ENCODE peak calls at places on chromosomes 1 and 21, in five cellular contexts. One of them, this sample, is unnamed.

GRCh38 chr1:245715291-245715701 is 560.5 kb downstream of the KIF26B start:
- DNase-seq in colonic mucosa: no peak
- DNase-seq in neural progenitor cell: no peak
- DNase-seq in mesothelial cell of epicardium: no peak
- DNase-seq in A549: no peak
- DNase-seq in this sample: no peak

GRCh38 chr1:236997882-236998281 is 6.4 kb downstream of the MT1HL1 start:
- DNase-seq in colonic mucosa: no peak
- DNase-seq in neural progenitor cell: no peak
- DNase-seq in mesothelial cell of epicardium: no peak
- DNase-seq in A549: no peak
- DNase-seq in this sample: no peak

GRCh38 chr1:13450204-13450603 is 40.0 kb downstream of the PRAMEF20 start:
- DNase-seq in colonic mucosa: no peak
- DNase-seq in neural progenitor cell: no peak
- DNase-seq in mesothelial cell of epicardium: no peak
- DNase-seq in A549: no peak
- DNase-seq in this sample: no peak

GRCh38 chr1:94734963-94735899 is 84.9 kb upstream of the SLC44A3 start:
- DNase-seq in colonic mucosa: peak; percentile 61
- DNase-seq in neural progenitor cell: no peak
- DNase-seq in mesothelial cell of epicardium: peak; percentile 58
- DNase-seq in A549: no peak
- DNase-seq in this sample: no peak

GRCh38 chr21:42125571-42126544 is 54.7 kb downstream of the UMODL1 start:
- DNase-seq in colonic mucosa: no peak
- DNase-seq in neural progenitor cell: peak; percentile 43
- DNase-seq in mesothelial cell of epicardium: no peak
- DNase-seq in A549: no peak
- DNase-seq in this sample: no peak

GRCh38 chr1:96565546-96565945 is 156.0 kb upstream of the PTBP2 start:
- DNase-seq in colonic mucosa: no peak
- DNase-seq in neural progenitor cell: no peak
- DNase-seq in mesothelial cell of epicardium: no peak
- DNase-seq in A549: no peak
- DNase-seq in this sample: no peak

GRCh38 chr1:161307230-161307768 is 2.5 kb downstream of the MPZ start:
- DNase-seq in colonic mucosa: no peak
- DNase-seq in neural progenitor cell: no peak
- DNase-seq in mesothelial cell of epicardium: no peak
- DNase-seq in A549: no peak
- DNase-seq in this sample: no peak

GRCh38 chr1:160858127-160858909 is 4.4 kb downstream of the CD244 start:
- DNase-seq in colonic mucosa: peak; percentile 89
- DNase-seq in neural progenitor cell: no peak
- DNase-seq in mesothelial cell of epicardium: no peak
- DNase-seq in A549: no peak
- DNase-seq in this sample: no peak

GRCh38 chr1:64505232-64505943 is 35.5 kb downstream of the CACHD1 start:
- DNase-seq in colonic mucosa: peak; percentile 63
- DNase-seq in neural progenitor cell: peak; percentile 89
- DNase-seq in mesothelial cell of epicardium: peak; percentile 43
- DNase-seq in A549: peak; percentile 34
- DNase-seq in this sample: peak; percentile 61

GRCh38 chr1:39754026-39754569 is 15.4 kb downstream of the PPIE start:
- DNase-seq in colonic mucosa: no peak
- DNase-seq in neural progenitor cell: no peak
- DNase-seq in mesothelial cell of epicardium: no peak
- DNase-seq in A549: no peak
- DNase-seq in this sample: no peak

GRCh38 chr1:235468970-235469369 is 35.3 kb downstream of the B3GALNT2 start:
- DNase-seq in colonic mucosa: no peak
- DNase-seq in neural progenitor cell: no peak
- DNase-seq in mesothelial cell of epicardium: no peak
- DNase-seq in A549: peak; percentile 31
- DNase-seq in this sample: no peak

GRCh38 chr1:209335090-209335692 is 248.3 kb upstream of the CAMK1G start:
- DNase-seq in colonic mucosa: no peak
- DNase-seq in neural progenitor cell: peak; percentile 80
- DNase-seq in mesothelial cell of epicardium: no peak
- DNase-seq in A549: peak; percentile 38
- DNase-seq in this sample: no peak

GRCh38 chr1:92900539-92900938 is 60.7 kb downstream of the DIPK1A start:
- DNase-seq in colonic mucosa: no peak
- DNase-seq in neural progenitor cell: no peak
- DNase-seq in mesothelial cell of epicardium: no peak
- DNase-seq in A549: no peak
- DNase-seq in this sample: no peak

GRCh38 chr21:44969965-44970755 is 30.3 kb downstream of the SLX9 start:
- DNase-seq in colonic mucosa: no peak
- DNase-seq in neural progenitor cell: no peak
- DNase-seq in mesothelial cell of epicardium: no peak
- DNase-seq in A549: no peak
- DNase-seq in this sample: no peak

GRCh38 chr1:173062156-173062938 is 11.6 kb upstream of the TNFSF18 start:
- DNase-seq in colonic mucosa: no peak
- DNase-seq in neural progenitor cell: no peak
- DNase-seq in mesothelial cell of epicardium: no peak
- DNase-seq in A549: no peak
- DNase-seq in this sample: no peak

GRCh38 chr1:179888071-179888470 is 6.0 kb downstream of the TOR1AIP1 start:
- DNase-seq in colonic mucosa: no peak
- DNase-seq in neural progenitor cell: no peak
- DNase-seq in mesothelial cell of epicardium: no peak
- DNase-seq in A549: no peak
- DNase-seq in this sample: no peak

GRCh38 chr1:171486048-171486519 is 754 bp downstream of the PRRC2C start:
- DNase-seq in colonic mucosa: peak; percentile 45
- DNase-seq in neural progenitor cell: no peak
- DNase-seq in mesothelial cell of epicardium: no peak
- DNase-seq in A549: peak; percentile 7
- DNase-seq in this sample: no peak

GRCh38 chr1:171485375-171486047 is at the start of gene PRRC2C:
- DNase-seq in colonic mucosa: peak; percentile 97
- DNase-seq in neural progenitor cell: peak; percentile 98
- DNase-seq in mesothelial cell of epicardium: peak; percentile 94
- DNase-seq in A549: peak; percentile 79
- DNase-seq in this sample: peak; percentile 43

GRCh38 chr1:171484760-171485374 is 463 bp upstream of the PRRC2C start:
- DNase-seq in colonic mucosa: no peak
- DNase-seq in neural progenitor cell: no peak
- DNase-seq in mesothelial cell of epicardium: no peak
- DNase-seq in A549: no peak
- DNase-seq in this sample: no peak

GRCh38 chr1:171487038-171487437 is 1.7 kb downstream of the PRRC2C start:
- DNase-seq in colonic mucosa: no peak
- DNase-seq in neural progenitor cell: no peak
- DNase-seq in mesothelial cell of epicardium: no peak
- DNase-seq in A549: no peak
- DNase-seq in this sample: no peak

GRCh38 chr1:171488190-171488929 is 3.0 kb downstream of the PRRC2C start:
- DNase-seq in colonic mucosa: no peak
- DNase-seq in neural progenitor cell: no peak
- DNase-seq in mesothelial cell of epicardium: no peak
- DNase-seq in A549: no peak
- DNase-seq in this sample: no peak
- TF ChIP-seq CTCF in colonic mucosa: no peak
- TF ChIP-seq CTCF in neural progenitor cell: no peak
- TF ChIP-seq CTCF in mesothelial cell of epicardium: no peak
- TF ChIP-seq CTCF in A549: no peak
- TF ChIP-seq CTCF in this sample: no peak

GRCh38 chr1:221939598-221939997 is 197.7 kb upstream of the DUSP10 start:
- DNase-seq in colonic mucosa: no peak
- DNase-seq in neural progenitor cell: no peak
- DNase-seq in mesothelial cell of epicardium: no peak
- DNase-seq in A549: no peak
- DNase-seq in this sample: no peak
- TF ChIP-seq CTCF in colonic mucosa: no peak
- TF ChIP-seq CTCF in neural progenitor cell: no peak
- TF ChIP-seq CTCF in mesothelial cell of epicardium: no peak
- TF ChIP-seq CTCF in A549: no peak
- TF ChIP-seq CTCF in this sample: no peak

DNA sequence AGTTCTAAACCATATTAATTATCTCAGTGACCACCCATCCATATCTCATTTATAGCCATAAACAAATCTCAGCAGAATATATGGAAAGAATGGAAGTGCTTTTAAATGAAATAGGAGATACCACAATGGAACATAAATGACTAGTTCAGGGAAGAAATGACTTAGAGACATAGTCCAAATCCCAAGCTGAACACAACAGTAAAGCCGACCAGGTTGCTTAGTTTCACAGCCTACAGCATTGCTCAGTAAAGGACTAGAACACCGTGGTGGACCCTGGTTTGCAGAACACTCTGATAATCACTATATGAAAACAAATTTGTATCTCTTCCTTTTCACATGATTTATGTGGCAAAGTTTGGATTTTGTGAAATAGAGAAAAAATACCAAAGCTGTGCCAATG is 40.3 kb downstream of the MYSM1 start:
- DNase-seq in colonic mucosa: no peak
- DNase-seq in neural progenitor cell: no peak
- DNase-seq in mesothelial cell of epicardium: no peak
- DNase-seq in A549: no peak
- DNase-seq in this sample: no peak
- TF ChIP-seq CTCF in colonic mucosa: no peak
- TF ChIP-seq CTCF in neural progenitor cell: no peak
- TF ChIP-seq CTCF in mesothelial cell of epicardium: no peak
- TF ChIP-seq CTCF in A549: no peak
- TF ChIP-seq CTCF in this sample: no peak

GRCh38 chr1:174723815-174724214 is 275.9 kb upstream of the CACYBP start:
- DNase-seq in colonic mucosa: no peak
- DNase-seq in neural progenitor cell: no peak
- DNase-seq in mesothelial cell of epicardium: no peak
- DNase-seq in A549: no peak
- DNase-seq in this sample: no peak

GRCh38 chr1:174720618-174721017 is 272.9 kb downstream of the GPR52 start:
- DNase-seq in colonic mucosa: no peak
- DNase-seq in neural progenitor cell: no peak
- DNase-seq in mesothelial cell of epicardium: no peak
- DNase-seq in A549: no peak
- DNase-seq in this sample: no peak

GRCh38 chr1:174721246-174721645 is 273.5 kb downstream of the GPR52 start:
- DNase-seq in colonic mucosa: no peak
- DNase-seq in neural progenitor cell: no peak
- DNase-seq in mesothelial cell of epicardium: no peak
- DNase-seq in A549: no peak
- DNase-seq in this sample: no peak

GRCh38 chr1:174726880-174727585 is 272.7 kb upstream of the CACYBP start:
- DNase-seq in colonic mucosa: no peak
- DNase-seq in neural progenitor cell: no peak
- DNase-seq in mesothelial cell of epicardium: no peak
- DNase-seq in A549: no peak
- DNase-seq in this sample: no peak

GRCh38 chr1:174726167-174726879 is 273.4 kb upstream of the CACYBP start:
- DNase-seq in colonic mucosa: no peak
- DNase-seq in neural progenitor cell: peak; percentile 39
- DNase-seq in mesothelial cell of epicardium: no peak
- DNase-seq in A549: peak; percentile 8
- DNase-seq in this sample: no peak
- TF ChIP-seq CTCF in colonic mucosa: no peak
- TF ChIP-seq CTCF in neural progenitor cell: peak; percentile 74
- TF ChIP-seq CTCF in mesothelial cell of epicardium: peak; percentile 74
- TF ChIP-seq CTCF in A549: peak; percentile 66
- TF ChIP-seq CTCF in this sample: peak; percentile 81

GRCh38 chr1:201888282-201889033 is at the start of gene SHISA4:
- DNase-seq in colonic mucosa: peak; percentile 54
- DNase-seq in neural progenitor cell: peak; percentile 70
- DNase-seq in mesothelial cell of epicardium: peak; percentile 50
- DNase-seq in A549: peak; percentile 86
- DNase-seq in this sample: peak; percentile 64

GRCh38 chr1:201890806-201891450 is 2.2 kb downstream of the SHISA4 start:
- DNase-seq in colonic mucosa: no peak
- DNase-seq in neural progenitor cell: no peak
- DNase-seq in mesothelial cell of epicardium: no peak
- DNase-seq in A549: no peak
- DNase-seq in this sample: no peak

GRCh38 chr1:201890223-201890622 is 1.5 kb downstream of the SHISA4 start:
- DNase-seq in colonic mucosa: no peak
- DNase-seq in neural progenitor cell: no peak
- DNase-seq in mesothelial cell of epicardium: no peak
- DNase-seq in A549: no peak
- DNase-seq in this sample: no peak

GRCh38 chr1:201887116-201887866 is 1.4 kb upstream of the SHISA4 start:
- DNase-seq in colonic mucosa: no peak
- DNase-seq in neural progenitor cell: no peak
- DNase-seq in mesothelial cell of epicardium: no peak
- DNase-seq in A549: no peak
- DNase-seq in this sample: no peak

DNA sequence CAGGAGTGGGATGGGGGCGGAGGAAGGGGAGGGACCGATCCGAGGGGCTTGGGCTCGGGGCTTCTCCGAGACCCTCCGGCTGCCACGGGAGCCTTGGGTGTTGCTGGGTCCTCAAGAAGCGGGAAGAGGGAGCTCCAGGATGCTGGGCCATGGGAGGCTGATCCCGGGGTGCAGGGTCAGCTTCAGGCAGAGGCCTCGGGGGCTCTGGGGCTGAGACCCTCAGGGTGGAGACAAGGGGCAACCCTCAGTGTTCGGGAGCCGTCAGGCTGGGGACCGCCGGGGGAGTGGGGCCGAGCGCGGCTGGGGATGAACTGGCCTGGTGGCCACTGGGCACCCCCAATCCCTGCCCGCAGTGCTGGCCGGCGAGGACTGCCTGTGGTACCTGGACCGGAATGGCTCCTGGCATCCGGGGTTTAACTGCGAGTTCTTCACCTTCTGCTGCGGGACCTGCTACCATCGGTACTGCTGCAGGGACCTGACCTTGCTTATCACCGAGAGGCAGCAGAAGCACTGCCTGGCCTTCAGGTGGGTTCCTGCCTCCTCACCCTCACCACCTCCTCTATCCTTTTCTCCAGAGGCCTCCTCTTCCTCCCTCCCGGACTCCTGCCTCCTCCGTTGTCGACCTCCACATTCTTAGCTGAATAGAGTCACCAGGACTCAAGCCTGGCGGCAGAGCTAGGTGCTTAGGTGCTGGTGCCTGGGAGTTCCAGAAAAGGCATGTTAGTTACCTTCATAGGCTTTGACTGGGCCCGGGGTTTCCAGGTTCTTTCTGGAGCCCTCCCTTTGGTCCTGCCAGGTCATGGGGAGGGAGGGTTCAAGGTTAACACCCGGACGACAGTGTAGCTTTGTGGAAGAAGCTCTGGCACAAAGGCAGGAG is 632 bp downstream of the SHISA4 start:
- DNase-seq in colonic mucosa: no peak
- DNase-seq in neural progenitor cell: no peak
- DNase-seq in mesothelial cell of epicardium: no peak
- DNase-seq in A549: no peak
- DNase-seq in this sample: no peak
- TF ChIP-seq CTCF in colonic mucosa: no peak
- TF ChIP-seq CTCF in neural progenitor cell: no peak
- TF ChIP-seq CTCF in mesothelial cell of epicardium: no peak
- TF ChIP-seq CTCF in A549: no peak
- TF ChIP-seq CTCF in this sample: no peak

This sample was measured in D721Med.